ENCODE peak calls at places on chromosomes 16 and 17, in nine cellular contexts. One of them, this sample, is unnamed.

GRCh38 chr16:88566158-88566557 is 4.0 kb upstream of the ZC3H18 start:
- DNase-seq in esophagus squamous epithelium: no peak
- DNase-seq in foreskin fibroblast: peak; percentile 63
- DNase-seq in mucosa of descending colon: no peak
- DNase-seq in PC-9: no peak
- DNase-seq in WTC11: no peak
- DNase-seq in body of pancreas: no peak
- DNase-seq in neural crest cell: no peak
- DNase-seq in right atrium auricular region: no peak
- DNase-seq in this sample: no peak

GRCh38 chr17:45261577-45262515 is at the start of gene SPATA32:
- DNase-seq in mucosa of descending colon: peak; percentile 72
- DNase-seq in esophagus squamous epithelium: no peak
- DNase-seq in neural crest cell: peak; percentile 33
- DNase-seq in WTC11: peak; percentile 73
- DNase-seq in right atrium auricular region: no peak
- DNase-seq in body of pancreas: peak; percentile 50
- DNase-seq in PC-9: no peak
- DNase-seq in foreskin fibroblast: no peak
- DNase-seq in this sample: peak; percentile 42

GRCh38 chr17:19398301-19399181 is 11.6 kb upstream of the MFAP4 start:
- DNase-seq in right atrium auricular region: peak; percentile 84
- DNase-seq in neural crest cell: no peak
- DNase-seq in mucosa of descending colon: peak; percentile 90
- DNase-seq in WTC11: no peak
- DNase-seq in body of pancreas: no peak
- DNase-seq in foreskin fibroblast: peak; percentile 76
- DNase-seq in PC-9: peak; percentile 84
- DNase-seq in esophagus squamous epithelium: no peak
- DNase-seq in this sample: no peak

GRCh38 chr16:49347476-49347875 is 26.1 kb upstream of the C16orf78 start:
- DNase-seq in esophagus squamous epithelium: no peak
- DNase-seq in foreskin fibroblast: no peak
- DNase-seq in neural crest cell: no peak
- DNase-seq in body of pancreas: no peak
- DNase-seq in right atrium auricular region: no peak
- DNase-seq in PC-9: no peak
- DNase-seq in WTC11: no peak
- DNase-seq in mucosa of descending colon: no peak
- DNase-seq in this sample: no peak

GRCh38 chr16:77971306-77972131 is 50.8 kb upstream of the CLEC3A start:
- DNase-seq in right atrium auricular region: peak; percentile 88
- DNase-seq in body of pancreas: peak; percentile 84
- DNase-seq in mucosa of descending colon: peak; percentile 92
- DNase-seq in WTC11: peak; percentile 93
- DNase-seq in neural crest cell: peak; percentile 89
- DNase-seq in foreskin fibroblast: peak; percentile 23
- DNase-seq in esophagus squamous epithelium: no peak
- DNase-seq in PC-9: no peak
- DNase-seq in this sample: peak; percentile 65

GRCh38 chr17:83149326-83149725 is 69.9 kb downstream of the METRNL start:
- DNase-seq in WTC11: no peak
- DNase-seq in right atrium auricular region: no peak
- DNase-seq in mucosa of descending colon: no peak
- DNase-seq in PC-9: no peak
- DNase-seq in body of pancreas: peak; percentile 2
- DNase-seq in foreskin fibroblast: no peak
- DNase-seq in esophagus squamous epithelium: no peak
- DNase-seq in neural crest cell: no peak
- DNase-seq in this sample: no peak

GRCh38 chr16:58638148-58639036 is 8.8 kb upstream of the CNOT1 start:
- DNase-seq in WTC11: peak; percentile 45
- DNase-seq in body of pancreas: peak; percentile 30
- DNase-seq in mucosa of descending colon: peak; percentile 47
- DNase-seq in right atrium auricular region: no peak
- DNase-seq in esophagus squamous epithelium: no peak
- DNase-seq in PC-9: peak; percentile 83
- DNase-seq in foreskin fibroblast: peak; percentile 85
- DNase-seq in neural crest cell: no peak
- DNase-seq in this sample: no peak

GRCh38 chr16:19344224-19344801 is 58.8 kb downstream of the CLEC19A start:
- DNase-seq in PC-9: no peak
- DNase-seq in foreskin fibroblast: no peak
- DNase-seq in mucosa of descending colon: no peak
- DNase-seq in body of pancreas: no peak
- DNase-seq in WTC11: no peak
- DNase-seq in right atrium auricular region: no peak
- DNase-seq in neural crest cell: no peak
- DNase-seq in esophagus squamous epithelium: no peak
- DNase-seq in this sample: no peak

GRCh38 chr16:17930280-17930679 is 406.3 kb downstream of the NPIPA8 start:
- DNase-seq in right atrium auricular region: no peak
- DNase-seq in esophagus squamous epithelium: no peak
- DNase-seq in WTC11: no peak
- DNase-seq in foreskin fibroblast: no peak
- DNase-seq in PC-9: no peak
- DNase-seq in body of pancreas: no peak
- DNase-seq in neural crest cell: no peak
- DNase-seq in mucosa of descending colon: no peak
- DNase-seq in this sample: no peak

GRCh38 chr16:50833929-50834328 is 92.0 kb downstream of the CYLD start:
- DNase-seq in mucosa of descending colon: no peak
- DNase-seq in right atrium auricular region: peak; percentile 18
- DNase-seq in neural crest cell: no peak
- DNase-seq in WTC11: no peak
- DNase-seq in foreskin fibroblast: no peak
- DNase-seq in esophagus squamous epithelium: no peak
- DNase-seq in body of pancreas: no peak
- DNase-seq in PC-9: no peak
- DNase-seq in this sample: no peak

GRCh38 chr16:4303973-4304372 is 11.9 kb upstream of the GLIS2 start:
- DNase-seq in body of pancreas: no peak
- DNase-seq in neural crest cell: no peak
- DNase-seq in mucosa of descending colon: no peak
- DNase-seq in esophagus squamous epithelium: no peak
- DNase-seq in PC-9: no peak
- DNase-seq in right atrium auricular region: no peak
- DNase-seq in WTC11: no peak
- DNase-seq in foreskin fibroblast: no peak
- DNase-seq in this sample: no peak

GRCh38 chr17:80720624-80721577 is 176.3 kb downstream of the RPTOR start:
- DNase-seq in body of pancreas: no peak
- DNase-seq in PC-9: peak; percentile 91
- DNase-seq in WTC11: no peak
- DNase-seq in mucosa of descending colon: peak; percentile 36
- DNase-seq in right atrium auricular region: no peak
- DNase-seq in neural crest cell: no peak
- DNase-seq in foreskin fibroblast: no peak
- DNase-seq in esophagus squamous epithelium: no peak
- DNase-seq in this sample: peak; percentile 51

GRCh38 chr16:82386771-82387170 is 216.7 kb upstream of the MPHOSPH6 start:
- DNase-seq in PC-9: no peak
- DNase-seq in WTC11: no peak
- DNase-seq in mucosa of descending colon: peak; percentile 5
- DNase-seq in foreskin fibroblast: no peak
- DNase-seq in esophagus squamous epithelium: no peak
- DNase-seq in neural crest cell: no peak
- DNase-seq in body of pancreas: no peak
- DNase-seq in right atrium auricular region: no peak
- DNase-seq in this sample: no peak

GRCh38 chr16:10982430-10983174 is 38.2 kb downstream of the CLEC16A start:
- DNase-seq in body of pancreas: no peak
- DNase-seq in right atrium auricular region: peak; percentile 70
- DNase-seq in PC-9: no peak
- DNase-seq in esophagus squamous epithelium: no peak
- DNase-seq in foreskin fibroblast: no peak
- DNase-seq in mucosa of descending colon: no peak
- DNase-seq in WTC11: no peak
- DNase-seq in neural crest cell: no peak
- DNase-seq in this sample: no peak

GRCh38 chr16:16096161-16096857 is 127.0 kb downstream of the ABCC6 start:
- DNase-seq in foreskin fibroblast: peak; percentile 43
- DNase-seq in WTC11: no peak
- DNase-seq in esophagus squamous epithelium: no peak
- DNase-seq in neural crest cell: no peak
- DNase-seq in PC-9: no peak
- DNase-seq in mucosa of descending colon: peak; percentile 32
- DNase-seq in right atrium auricular region: no peak
- DNase-seq in body of pancreas: peak; percentile 33
- DNase-seq in this sample: no peak

GRCh38 chr17:66493283-66494019 is 191.0 kb downstream of the PRKCA start:
- DNase-seq in WTC11: no peak
- DNase-seq in neural crest cell: no peak
- DNase-seq in body of pancreas: no peak
- DNase-seq in foreskin fibroblast: peak; percentile 69
- DNase-seq in right atrium auricular region: no peak
- DNase-seq in mucosa of descending colon: no peak
- DNase-seq in esophagus squamous epithelium: no peak
- DNase-seq in PC-9: no peak
- DNase-seq in this sample: no peak

GRCh38 chr17:81125573-81126081 is 39.7 kb upstream of the PVALEF start:
- DNase-seq in WTC11: no peak
- DNase-seq in mucosa of descending colon: no peak
- DNase-seq in esophagus squamous epithelium: no peak
- DNase-seq in neural crest cell: no peak
- DNase-seq in PC-9: no peak
- DNase-seq in right atrium auricular region: no peak
- DNase-seq in foreskin fibroblast: no peak
- DNase-seq in body of pancreas: no peak
- DNase-seq in this sample: no peak

DNA sequence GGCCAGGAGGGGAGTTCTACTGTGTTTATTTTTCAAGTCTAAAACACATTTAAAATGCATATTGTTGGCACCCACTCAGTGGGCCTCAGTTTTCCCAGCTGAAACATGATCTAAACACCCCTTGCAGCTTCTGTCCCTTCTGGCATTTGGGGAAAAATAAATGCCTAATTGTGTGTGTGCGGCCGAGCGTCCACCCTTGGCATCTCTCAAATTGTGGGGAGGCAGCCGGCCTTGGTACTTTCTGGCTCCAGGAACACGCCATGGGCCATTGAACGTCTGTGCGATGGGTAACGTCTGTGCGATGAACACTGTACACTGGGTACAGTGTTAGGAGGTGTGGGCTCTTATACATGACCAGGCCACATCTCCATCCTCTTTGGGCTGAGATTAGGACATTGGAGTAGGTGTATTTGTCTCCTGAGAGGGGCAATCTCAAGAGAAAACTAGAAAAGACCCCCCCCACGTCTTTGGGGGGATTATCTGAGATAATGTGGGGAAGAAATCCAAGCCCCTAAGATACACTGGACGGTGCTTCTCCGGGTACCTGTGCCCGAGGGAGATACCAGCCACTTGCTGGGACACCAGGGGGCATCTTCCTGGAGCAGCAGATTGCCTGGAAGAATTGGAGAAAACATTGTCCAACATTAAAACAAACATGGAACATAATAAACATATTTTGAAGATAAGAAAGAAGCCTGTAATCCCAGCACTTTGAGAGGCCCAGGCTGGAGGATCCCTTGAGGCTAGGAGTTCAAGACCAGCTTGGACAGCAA is 54.9 kb downstream of the RAB11FIP4 start:
- DNase-seq in right atrium auricular region: no peak
- DNase-seq in body of pancreas: no peak
- DNase-seq in esophagus squamous epithelium: no peak
- DNase-seq in mucosa of descending colon: no peak
- DNase-seq in PC-9: no peak
- DNase-seq in WTC11: no peak
- DNase-seq in neural crest cell: no peak
- DNase-seq in foreskin fibroblast: no peak
- DNase-seq in this sample: no peak
- TF ChIP-seq CTCF in right atrium auricular region: no peak
- TF ChIP-seq CTCF in body of pancreas: peak; percentile 6
- TF ChIP-seq CTCF in esophagus squamous epithelium: no peak
- TF ChIP-seq CTCF in mucosa of descending colon: no peak
- TF ChIP-seq CTCF in PC-9: peak; percentile 23
- TF ChIP-seq CTCF in WTC11: no peak
- TF ChIP-seq CTCF in neural crest cell: no peak
- TF ChIP-seq CTCF in foreskin fibroblast: peak; percentile 12
- TF ChIP-seq CTCF in this sample: no peak

DNA sequence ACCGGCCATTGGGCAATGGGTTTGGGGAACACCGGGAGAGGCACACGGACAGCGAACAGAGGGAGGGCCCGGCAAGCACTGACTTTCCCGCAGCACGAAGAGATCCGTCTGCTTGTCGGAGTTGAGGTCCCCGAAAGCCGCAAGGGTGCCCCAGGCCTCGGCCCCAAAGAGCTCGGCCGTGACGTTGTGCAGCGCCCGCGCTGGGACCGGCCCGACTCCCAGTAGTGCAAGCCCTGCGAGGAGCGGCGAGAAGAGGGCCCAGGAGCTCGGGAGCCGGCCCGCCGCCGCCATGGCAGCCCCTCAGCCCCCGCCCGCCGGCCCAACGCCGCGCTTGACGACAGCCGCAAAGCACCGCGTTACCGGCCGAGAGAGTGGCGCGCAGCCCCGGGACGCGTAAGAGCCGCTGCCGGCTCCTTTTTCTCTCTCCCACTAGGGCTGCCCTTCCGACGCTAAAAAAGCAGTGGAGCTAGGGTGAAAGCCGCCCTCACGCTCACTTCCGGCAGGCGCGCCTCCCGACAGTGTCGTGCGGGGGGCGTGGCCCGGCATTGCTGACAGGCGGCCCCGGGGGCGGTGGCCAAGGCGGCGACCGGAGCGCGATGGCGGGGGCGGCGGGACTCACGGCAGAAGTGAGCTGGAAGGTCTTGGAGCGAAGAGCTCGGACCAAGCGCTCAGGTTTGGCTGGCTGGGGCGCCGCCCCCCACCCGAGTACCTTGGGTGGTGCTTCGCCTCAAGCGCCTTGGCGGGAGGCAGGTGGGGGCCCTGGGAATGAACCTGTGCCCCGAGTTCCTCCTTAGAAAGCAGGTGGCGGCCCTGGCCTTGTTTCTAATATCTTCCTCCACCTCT is at the start of the genes ITFG1 and PHKB:
- DNase-seq in foreskin fibroblast: peak; percentile 90
- DNase-seq in neural crest cell: peak; percentile 86
- DNase-seq in esophagus squamous epithelium: peak; percentile 61
- DNase-seq in right atrium auricular region: peak; percentile 86
- DNase-seq in WTC11: peak; percentile 93
- DNase-seq in PC-9: peak; percentile 80
- DNase-seq in body of pancreas: peak; percentile 90
- DNase-seq in mucosa of descending colon: peak; percentile 96
- DNase-seq in this sample: peak; percentile 96
- TF ChIP-seq CTCF in foreskin fibroblast: no peak
- TF ChIP-seq CTCF in neural crest cell: no peak
- TF ChIP-seq CTCF in esophagus squamous epithelium: no peak
- TF ChIP-seq CTCF in right atrium auricular region: no peak
- TF ChIP-seq CTCF in WTC11: no peak
- TF ChIP-seq CTCF in PC-9: no peak
- TF ChIP-seq CTCF in body of pancreas: no peak
- TF ChIP-seq CTCF in mucosa of descending colon: peak; percentile 13
- TF ChIP-seq CTCF in this sample: no peak

GRCh38 chr16:12228607-12229499 is 252.3 kb downstream of the SNX29 start:
- DNase-seq in WTC11: peak; percentile 78
- DNase-seq in right atrium auricular region: peak; percentile 61
- DNase-seq in neural crest cell: peak; percentile 58
- DNase-seq in esophagus squamous epithelium: no peak
- DNase-seq in PC-9: no peak
- DNase-seq in mucosa of descending colon: peak; percentile 86
- DNase-seq in body of pancreas: no peak
- DNase-seq in foreskin fibroblast: peak; percentile 70
- DNase-seq in this sample: no peak
- TF ChIP-seq CTCF in WTC11: peak; percentile 54
- TF ChIP-seq CTCF in right atrium auricular region: peak; percentile 77
- TF ChIP-seq CTCF in neural crest cell: peak; percentile 80
- TF ChIP-seq CTCF in esophagus squamous epithelium: peak; percentile 14
- TF ChIP-seq CTCF in PC-9: peak; percentile 62
- TF ChIP-seq CTCF in mucosa of descending colon: peak; percentile 79
- TF ChIP-seq CTCF in body of pancreas: peak; percentile 22
- TF ChIP-seq CTCF in foreskin fibroblast: peak; percentile 79
- TF ChIP-seq CTCF in this sample: no peak

GRCh38 chr17:74305865-74306654 is 20.0 kb upstream of the KIF19 start:
- DNase-seq in neural crest cell: no peak
- DNase-seq in mucosa of descending colon: peak; percentile 29
- DNase-seq in PC-9: no peak
- DNase-seq in right atrium auricular region: no peak
- DNase-seq in WTC11: no peak
- DNase-seq in esophagus squamous epithelium: no peak
- DNase-seq in body of pancreas: no peak
- DNase-seq in foreskin fibroblast: no peak
- DNase-seq in this sample: no peak
- TF ChIP-seq CTCF in neural crest cell: peak; percentile 37
- TF ChIP-seq CTCF in mucosa of descending colon: no peak
- TF ChIP-seq CTCF in PC-9: no peak
- TF ChIP-seq CTCF in right atrium auricular region: peak; percentile 50
- TF ChIP-seq CTCF in WTC11: no peak
- TF ChIP-seq CTCF in esophagus squamous epithelium: no peak
- TF ChIP-seq CTCF in body of pancreas: no peak
- TF ChIP-seq CTCF in foreskin fibroblast: no peak
- TF ChIP-seq CTCF in this sample: no peak

This sample was measured in natural killer cell.